ENCODE peak calls at places on chromosomes 13 and 19, in eight cellular contexts. F, R, U, W, C, Z, O and I are unnamed samples.

GRCh38 chr13:111397202-111397880 is 76.9 kb downstream of the TEX29 start:
- DNase-seq in F (no peak), R (no peak), U (peak), W (peak), C (no peak), Z (no peak), O (no peak), I (no peak)

GRCh38 chr19:2952953-2953481 is 8.2 kb upstream of the ZNF77 start:
- DNase-seq in F (no peak), R (no peak), U (peak), W (no peak), C (no peak), Z (no peak), O (no peak), I (no peak)

GRCh38 chr13:52118595-52118994 is 10.3 kb downstream of the NEK5 start:
- DNase-seq in F (no peak), R (no peak), U (no peak), W (no peak), C (no peak), Z (no peak), O (no peak), I (no peak)

GRCh38 chr19:45385392-45386221 is 15.2 kb upstream of the ERCC2 start:
- DNase-seq in F (no peak), R (no peak), U (no peak), W (no peak), C (no peak), Z (peak), O (no peak), I (no peak)

GRCh38 chr13:99231726-99232125 is 26.5 kb downstream of the GPR18 start:
- DNase-seq in F (no peak), R (no peak), U (no peak), W (no peak), C (no peak), Z (no peak), O (no peak), I (no peak)

GRCh38 chr19:31253816-31254551 is 95.3 kb downstream of the TSHZ3 start:
- DNase-seq in F (no peak), R (no peak), U (no peak), W (no peak), C (peak), Z (no peak), O (no peak), I (no peak)

GRCh38 chr13:98143601-98144500 is 957 bp downstream of the FARP1 start:
- DNase-seq in F (no peak), R (no peak), U (peak), W (no peak), C (no peak), Z (no peak), O (no peak), I (no peak)

GRCh38 chr13:108086678-108087077 is 128.7 kb downstream of the LIG4 start:
- DNase-seq in F (no peak), R (no peak), U (no peak), W (no peak), C (peak), Z (no peak), O (no peak), I (peak)

GRCh38 chr13:112608212-112608611 is 20.3 kb upstream of the TUBGCP3 start:
- DNase-seq in F (no peak), R (no peak), U (no peak), W (no peak), C (no peak), Z (no peak), O (no peak), I (no peak)

GRCh38 chr19:18203408-18203862 is 407 bp downstream of the RAB3A start:
- DNase-seq in F (no peak), R (no peak), U (no peak), W (no peak), C (no peak), Z (peak), O (no peak), I (no peak)

GRCh38 chr13:80010846-80011245 is 330.1 kb downstream of the SPRY2 start:
- DNase-seq in F (no peak), R (no peak), U (no peak), W (no peak), C (no peak), Z (no peak), O (no peak), I (no peak)

GRCh38 chr13:97422118-97423054 is 11.6 kb upstream of the RAP2A start:
- DNase-seq in F (no peak), R (no peak), U (no peak), W (no peak), C (no peak), Z (peak), O (no peak), I (no peak)

GRCh38 chr13:75537401-75538365 is at the start of gene COMMD6:
- DNase-seq in F (peak), R (peak), U (peak), W (peak), C (peak), Z (peak), O (peak), I (peak)

GRCh38 chr13:25489238-25489637 is 117.5 kb downstream of the ATP8A2 start:
- DNase-seq in F (no peak), R (no peak), U (no peak), W (no peak), C (no peak), Z (no peak), O (no peak), I (no peak)

GRCh38 chr19:35373492-35373891 is 2.6 kb downstream of the GPR42 start:
- DNase-seq in F (no peak), R (no peak), U (no peak), W (no peak), C (no peak), Z (no peak), O (no peak), I (no peak)

GRCh38 chr19:10670187-10670586 is 16.0 kb downstream of the ILF3 start:
- DNase-seq in F (no peak), R (no peak), U (no peak), W (no peak), C (no peak), Z (no peak), O (no peak), I (no peak)

GRCh38 chr13:51523082-51523518 is 61.2 kb upstream of the WDFY2 start:
- DNase-seq in F (no peak), R (no peak), U (no peak), W (peak), C (no peak), Z (no peak), O (no peak), I (no peak)

GRCh38 chr19:2291185-2291751 is 9.3 kb upstream of the PEAK3 start:
- DNase-seq in F (no peak), R (no peak), U (no peak), W (no peak), C (no peak), Z (no peak), O (no peak), I (no peak)

GRCh38 chr13:79401259-79402071 is 4.6 kb downstream of the RBM26 start:
- DNase-seq in F (no peak), R (no peak), U (no peak), W (no peak), C (no peak), Z (no peak), O (no peak), I (no peak)

GRCh38 chr19:13428352-13428751 is 77.9 kb downstream of the CACNA1A start:
- DNase-seq in F (no peak), R (no peak), U (no peak), W (no peak), C (peak), Z (peak), O (peak), I (no peak)

GRCh38 chr19:47284324-47284899 is 9.7 kb downstream of the INAFM1 start:
- DNase-seq in F (peak), R (peak), U (no peak), W (no peak), C (peak), Z (peak), O (peak), I (no peak)

GRCh38 chr13:22336460-22336859 is 665.6 kb downstream of the FGF9 start:
- DNase-seq in F (no peak), R (no peak), U (no peak), W (no peak), C (no peak), Z (no peak), O (no peak), I (no peak)

GRCh38 chr13:23755040-23755439 is 134.2 kb downstream of the MIPEP start:
- DNase-seq in F (no peak), R (no peak), U (no peak), W (no peak), C (no peak), Z (no peak), O (no peak), I (no peak)

GRCh38 chr13:48942131-48942530 is 33.6 kb upstream of the FNDC3A start:
- DNase-seq in F (no peak), R (no peak), U (no peak), W (no peak), C (peak), Z (no peak), O (no peak), I (no peak)

GRCh38 chr19:16969127-16969526 is 57.5 kb downstream of the CPAMD8 start:
- DNase-seq in F (no peak), R (no peak), U (no peak), W (no peak), C (no peak), Z (no peak), O (no peak), I (no peak)

GRCh38 chr19:35207391-35207871 is 21.1 kb downstream of the FAM187B start:
- DNase-seq in F (peak), R (no peak), U (no peak), W (no peak), C (no peak), Z (no peak), O (no peak), I (no peak)

GRCh38 chr13:73272831-73273230 is 214.0 kb downstream of the KLF5 start:
- DNase-seq in F (no peak), R (no peak), U (no peak), W (no peak), C (no peak), Z (no peak), O (no peak), I (no peak)

GRCh38 chr13:111326981-111327642 is 6.7 kb downstream of the TEX29 start:
- DNase-seq in F (no peak), R (no peak), U (no peak), W (no peak), C (no peak), Z (no peak), O (no peak), I (no peak)

GRCh38 chr13:100209857-100210580 is 121.1 kb downstream of the PCCA start:
- DNase-seq in F (no peak), R (no peak), U (no peak), W (no peak), C (no peak), Z (no peak), O (no peak), I (no peak)

GRCh38 chr13:25210842-25211241 is 38.8 kb upstream of the AMER2 start:
- DNase-seq in F (no peak), R (no peak), U (no peak), W (no peak), C (no peak), Z (no peak), O (no peak), I (no peak)

GRCh38 chr13:96817336-96817941 is 176.8 kb downstream of the OXGR1 start:
- DNase-seq in F (no peak), R (no peak), U (no peak), W (no peak), C (no peak), Z (no peak), O (no peak), I (no peak)

GRCh38 chr13:52933547-52934167 is 85.2 kb upstream of the PCDH8 start:
- DNase-seq in F (no peak), R (no peak), U (no peak), W (no peak), C (no peak), Z (no peak), O (no peak), I (no peak)

GRCh38 chr19:42295831-42296525 is 6.0 kb upstream of the PRR19 start:
- DNase-seq in F (peak), R (peak), U (peak), W (peak), C (no peak), Z (peak), O (peak), I (peak)

GRCh38 chr13:64688893-64689677 is 2541.1 kb downstream of the PCDH9 start:
- DNase-seq in F (no peak), R (no peak), U (no peak), W (no peak), C (peak), Z (no peak), O (no peak), I (no peak)

GRCh38 chr19:5326986-5327623 is 13.5 kb downstream of the PTPRS start:
- DNase-seq in F (no peak), R (no peak), U (no peak), W (no peak), C (no peak), Z (no peak), O (no peak), I (no peak)

GRCh38 chr13:31044658-31045620 is 112.5 kb downstream of the TEX26 start:
- DNase-seq in F (no peak), R (no peak), U (no peak), W (peak), C (no peak), Z (no peak), O (no peak), I (peak)

GRCh38 chr19:7113233-7113632 is 43.7 kb downstream of the ZNF557 start:
- DNase-seq in F (no peak), R (no peak), U (no peak), W (no peak), C (no peak), Z (no peak), O (no peak), I (no peak)

GRCh38 chr13:52983836-52984235 is 44.8 kb upstream of the OLFM4 start:
- DNase-seq in F (no peak), R (no peak), U (no peak), W (no peak), C (no peak), Z (no peak), O (no peak), I (no peak)